ENCODE peak calls at places on chromosome 7, in six cellular contexts. S is mesendoderm, V is H9, D is neuronal stem cell, H is H1, Y is mesenchymal stem cell. W is an unnamed sample.

GRCh38 chr7:87234949-87235348 is 15.4 kb upstream of the TMEM243 start:
- DNase-seq in S (no peak), H (no peak), D (no peak), Y (peak), V (no peak), W (peak)

GRCh38 chr7:100386940-100387339 is 13.7 kb downstream of the PILRA start:
- DNase-seq in V (no peak), S (no peak), D (no peak), H (no peak), Y (no peak), W (no peak)

GRCh38 chr7:88835147-88835728 is 39.7 kb upstream of the TEX47 start:
- DNase-seq in Y (no peak), V (no peak), D (peak), H (peak), S (peak), W (no peak)

GRCh38 chr7:138468244-138469123 is 8.4 kb downstream of the TRIM24 start:
- DNase-seq in S (no peak), Y (no peak), H (no peak), D (no peak), V (no peak), W (peak)

GRCh38 chr7:31857178-31857577 is 170.2 kb downstream of the PPP1R17 start:
- DNase-seq in S (no peak), Y (no peak), V (no peak), D (no peak), H (no peak), W (no peak)

GRCh38 chr7:154774303-154774702 is 228.6 kb downstream of the PAXIP1 start:
- DNase-seq in S (no peak), D (no peak), V (no peak), H (no peak), Y (no peak), W (no peak)

GRCh38 chr7:14446829-14447228 is 455.7 kb downstream of the DGKB start:
- DNase-seq in S (no peak), V (peak), D (no peak), H (no peak), Y (no peak), W (no peak)

GRCh38 chr7:130037703-130038102 is 13.5 kb downstream of the ZC3HC1 start:
- DNase-seq in H (no peak), D (no peak), S (no peak), Y (peak), V (no peak), W (peak)

GRCh38 chr7:70383947-70384475 is 747.9 kb upstream of the GALNT17 start:
- DNase-seq in H (no peak), D (no peak), Y (no peak), S (no peak), V (no peak), W (no peak)

GRCh38 chr7:87564290-87564963 is 36.3 kb downstream of the ABCB1 start:
- DNase-seq in H (peak), S (peak), Y (peak), V (peak), D (peak), W (no peak)

GRCh38 chr7:80309971-80310549 is 175.4 kb downstream of the GNAI1 start:
- DNase-seq in S (no peak), Y (no peak), H (no peak), V (no peak), D (no peak), W (no peak)

GRCh38 chr7:12757443-12757842 is 70.0 kb downstream of the ARL4A start:
- DNase-seq in V (no peak), S (no peak), D (no peak), H (no peak), Y (peak), W (peak)

GRCh38 chr7:110870926-110871325 is 220.0 kb upstream of the LRRN3 start:
- DNase-seq in S (peak), V (no peak), H (no peak), Y (no peak), D (no peak), W (no peak)

GRCh38 chr7:1121476-1121875 is 33.6 kb downstream of the GPER1 start:
- DNase-seq in D (no peak), V (no peak), Y (no peak), S (no peak), H (no peak), W (no peak)

GRCh38 chr7:149790146-149790548 is 16.8 kb upstream of the ZNF467 start:
- DNase-seq in H (no peak), Y (peak), D (no peak), V (peak), S (peak), W (no peak)

GRCh38 chr7:99644436-99644835 is 27.7 kb downstream of the ZSCAN25 start:
- DNase-seq in H (no peak), V (no peak), D (no peak), S (no peak), Y (no peak), W (no peak)

GRCh38 chr7:19333706-19334105 is 188.5 kb upstream of the FERD3L start:
- DNase-seq in D (no peak), Y (no peak), S (no peak), V (no peak), H (no peak), W (no peak)

GRCh38 chr7:105512415-105512814 is 9.7 kb downstream of the PUS7 start:
- DNase-seq in H (no peak), S (no peak), D (no peak), V (no peak), Y (no peak), W (no peak)

GRCh38 chr7:7564323-7564780 is 2.3 kb upstream of the MIOS start:
- DNase-seq in S (peak), H (no peak), V (no peak), D (no peak), Y (peak), W (peak)

GRCh38 chr7:15963206-15963605 is 276.7 kb upstream of the MEOX2 start:
- DNase-seq in H (no peak), Y (no peak), S (no peak), D (no peak), V (no peak), W (no peak)

GRCh38 chr7:122628651-122629411 is 70.1 kb downstream of the RNF133 start:
- DNase-seq in V (no peak), Y (no peak), D (no peak), H (no peak), S (no peak), W (no peak)

GRCh38 chr7:135273581-135273980 is 39.9 kb downstream of the STRA8 start:
- DNase-seq in D (no peak), V (peak), Y (no peak), S (no peak), H (no peak), W (no peak)

GRCh38 chr7:33624172-33624571 is 281.2 kb upstream of the BMPER start:
- DNase-seq in Y (no peak), H (no peak), D (no peak), V (no peak), S (no peak), W (no peak)

GRCh38 chr7:117389871-117390270 is 37.4 kb downstream of the ASZ1 start:
- DNase-seq in S (no peak), H (no peak), Y (no peak), V (no peak), D (no peak), W (no peak)

GRCh38 chr7:150946826-150947750 is 31.0 kb downstream of the KCNH2 start:
- DNase-seq in S (no peak), Y (no peak), D (no peak), H (no peak), V (peak), W (no peak)

GRCh38 chr7:78037603-78038002 is 239.0 kb downstream of the PHTF2 start:
- DNase-seq in H (no peak), Y (peak), S (no peak), D (no peak), V (no peak), W (no peak)

GRCh38 chr7:78038465-78039080 is 240.0 kb downstream of the PHTF2 start:
- DNase-seq in H (no peak), V (no peak), D (no peak), S (no peak), Y (no peak), W (no peak)

DNA sequence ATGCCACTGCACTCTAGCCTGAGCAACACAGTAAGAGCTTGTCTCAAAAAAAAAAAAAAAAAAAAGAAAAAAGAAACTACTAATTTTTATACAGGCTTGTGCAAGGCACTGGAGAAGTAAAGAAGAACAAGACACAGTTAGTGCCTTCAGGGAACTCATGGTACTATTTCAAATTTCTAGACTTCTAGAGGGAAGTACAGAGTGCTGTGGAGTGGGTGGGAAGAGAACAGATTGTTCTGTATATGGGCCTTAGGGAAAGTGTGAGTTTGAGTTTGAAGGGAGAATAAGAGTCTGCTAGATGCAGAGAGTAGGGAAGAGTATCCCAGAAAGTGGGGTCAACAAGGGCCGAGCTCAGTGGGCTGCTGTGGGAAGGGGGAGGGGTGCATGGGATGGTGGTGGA is 234.9 kb downstream of the PHTF2 start:
- DNase-seq in Y (no peak), H (no peak), S (no peak), V (no peak), D (no peak), W (no peak)
- H3K23ac ChIP-seq in Y (no peak), H (no peak), S (no peak), V (no peak), D (no peak), W (no peak)

DNA sequence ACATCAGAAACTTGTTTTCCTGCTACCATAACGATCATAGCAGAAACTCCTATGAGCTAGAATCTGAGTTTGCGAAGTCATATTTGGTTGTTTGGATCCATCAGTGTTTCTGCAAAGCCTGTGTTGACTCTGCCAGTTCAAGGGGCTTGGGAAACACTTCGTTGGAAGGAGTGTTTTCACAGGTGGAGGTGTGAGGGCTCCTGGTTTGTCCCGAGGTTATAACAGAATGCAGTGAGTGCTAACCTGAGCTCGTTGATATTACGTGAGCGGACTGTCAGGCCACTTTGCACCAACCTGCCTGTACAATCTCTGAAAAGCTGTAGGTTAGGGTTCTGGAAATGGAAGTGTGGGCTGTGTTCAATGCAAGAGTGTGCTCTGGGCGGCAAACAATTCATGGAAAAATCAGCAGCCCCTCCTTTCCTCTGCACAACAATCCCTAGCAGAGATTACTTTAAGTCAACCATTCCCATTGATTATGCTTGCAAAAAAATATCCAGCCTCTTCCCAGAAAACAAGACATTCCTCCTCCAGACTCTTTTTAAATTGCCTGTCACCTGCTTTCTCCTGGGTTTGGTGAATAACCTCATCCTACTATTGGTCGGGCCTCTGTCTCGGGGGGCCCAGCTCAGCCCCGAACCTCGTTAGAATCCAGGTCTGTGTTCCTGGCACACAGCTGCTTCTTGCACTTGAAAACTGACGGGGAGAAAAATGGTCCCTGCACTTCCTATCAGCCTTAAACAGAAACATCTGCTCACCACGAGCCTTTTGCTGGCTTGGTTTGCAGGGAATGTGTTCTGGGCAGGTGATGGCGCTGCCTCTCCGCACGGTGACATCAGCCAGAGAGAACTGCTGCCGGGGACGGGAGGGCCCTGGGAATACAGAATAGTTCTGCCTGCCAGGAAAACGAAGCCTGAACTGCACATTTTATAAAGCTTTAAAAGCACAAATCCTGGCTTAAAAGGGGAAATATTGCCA is 622.2 kb downstream of the TYW1 start:
- DNase-seq in V (peak), D (no peak), H (peak), S (peak), Y (no peak), W (no peak)
- H3K27ac ChIP-seq in V (no peak), D (no peak), H (no peak), S (no peak), Y (no peak), W (no peak)

DNA sequence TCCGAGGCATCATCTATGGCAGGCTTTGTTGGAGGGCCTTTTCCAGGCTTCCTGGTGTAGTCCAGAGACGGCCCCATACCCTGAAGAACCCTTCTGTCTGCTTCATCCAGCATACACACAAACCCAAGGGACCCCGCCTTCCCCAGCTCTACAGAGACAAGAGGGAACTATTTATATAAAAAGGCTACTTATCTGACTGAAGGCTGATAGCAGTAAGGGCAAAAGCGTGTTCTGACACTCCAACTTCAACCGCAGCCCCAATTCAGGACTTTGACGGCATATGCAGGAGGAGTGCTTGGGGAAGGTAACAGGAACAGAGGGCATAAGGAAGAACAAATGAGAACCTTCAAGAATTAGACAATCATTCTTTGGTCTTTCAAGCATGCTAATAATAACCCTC is 21.0 kb downstream of the GNA12 start:
- DNase-seq in Y (no peak), V (no peak), S (no peak), D (no peak), H (no peak), W (no peak)
- H3K4ac ChIP-seq in Y (no peak), V (no peak), S (no peak), D (no peak), H (peak), W (peak)

DNA sequence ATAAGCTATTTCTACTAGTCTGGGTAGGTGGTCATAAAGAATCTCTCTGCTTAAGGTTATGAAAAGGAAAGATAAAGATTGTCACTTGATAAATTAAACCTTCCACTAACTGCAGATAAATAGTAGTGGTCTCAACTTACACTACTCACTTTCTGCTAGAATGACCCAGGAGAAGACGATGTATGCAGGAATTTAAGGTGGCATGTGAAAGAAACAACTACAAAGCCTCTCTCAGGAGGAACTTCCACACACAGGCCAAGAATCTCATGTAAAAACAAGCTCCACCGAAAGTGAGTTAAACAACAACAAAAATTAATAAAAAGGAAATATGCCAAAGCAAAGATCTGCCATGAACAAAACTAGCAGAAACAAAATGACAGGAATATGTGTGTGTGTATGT is 165.4 kb downstream of the CDC14C start:
- DNase-seq in V (no peak), H (no peak), S (peak), Y (no peak), D (no peak), W (no peak)
- H3K23ac ChIP-seq in V (no peak), H (no peak), S (no peak), Y (no peak), D (no peak), W (no peak)

GRCh38 chr7:76347710-76348109 is 11.1 kb downstream of the YWHAG start:
- DNase-seq in Y (no peak), V (no peak), S (no peak), H (no peak), D (no peak), W (no peak)

GRCh38 chr7:76343294-76343930 is 15.4 kb downstream of the YWHAG start:
- DNase-seq in D (no peak), S (no peak), H (no peak), V (no peak), Y (no peak), W (peak)

GRCh38 chr7:76343931-76344321 is 14.9 kb downstream of the YWHAG start:
- DNase-seq in S (no peak), D (no peak), H (no peak), Y (no peak), V (no peak), W (no peak)

GRCh38 chr7:76346778-76347177 is 12.0 kb downstream of the YWHAG start:
- DNase-seq in S (no peak), V (no peak), D (no peak), Y (peak), H (no peak), W (no peak)

DNA sequence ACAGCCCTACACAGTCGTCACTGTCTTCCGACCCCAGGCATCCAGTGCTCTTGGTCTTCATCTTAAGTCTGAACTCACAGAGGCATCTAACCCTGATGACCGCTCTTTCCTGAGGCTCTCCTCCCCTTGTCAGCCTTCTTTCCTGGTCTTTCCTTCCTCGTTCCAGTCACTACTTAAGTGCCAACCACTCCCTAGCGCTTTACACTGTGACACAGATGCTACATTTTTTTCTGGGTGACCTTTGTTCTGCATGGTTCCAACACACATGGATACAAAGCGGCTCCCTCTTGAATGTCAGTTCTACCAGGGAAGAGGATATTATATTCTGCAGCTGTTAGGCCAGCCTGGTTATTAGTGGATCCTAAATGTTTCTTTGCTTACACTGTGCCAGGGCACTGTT is 12.7 kb downstream of the YWHAG start:
- DNase-seq in S (no peak), D (no peak), V (no peak), Y (no peak), H (no peak), W (no peak)
- H3K27ac ChIP-seq in S (no peak), D (no peak), V (no peak), Y (no peak), H (no peak), W (no peak)

GRCh38 chr7:92131764-92132330 is 2.4 kb downstream of the CYP51A1 start:
- DNase-seq in V (no peak), H (no peak), Y (no peak), D (no peak), S (no peak), W (no peak)
- H3K4ac ChIP-seq in V (no peak), H (no peak), Y (no peak), D (no peak), S (no peak), W (no peak)

DNA sequence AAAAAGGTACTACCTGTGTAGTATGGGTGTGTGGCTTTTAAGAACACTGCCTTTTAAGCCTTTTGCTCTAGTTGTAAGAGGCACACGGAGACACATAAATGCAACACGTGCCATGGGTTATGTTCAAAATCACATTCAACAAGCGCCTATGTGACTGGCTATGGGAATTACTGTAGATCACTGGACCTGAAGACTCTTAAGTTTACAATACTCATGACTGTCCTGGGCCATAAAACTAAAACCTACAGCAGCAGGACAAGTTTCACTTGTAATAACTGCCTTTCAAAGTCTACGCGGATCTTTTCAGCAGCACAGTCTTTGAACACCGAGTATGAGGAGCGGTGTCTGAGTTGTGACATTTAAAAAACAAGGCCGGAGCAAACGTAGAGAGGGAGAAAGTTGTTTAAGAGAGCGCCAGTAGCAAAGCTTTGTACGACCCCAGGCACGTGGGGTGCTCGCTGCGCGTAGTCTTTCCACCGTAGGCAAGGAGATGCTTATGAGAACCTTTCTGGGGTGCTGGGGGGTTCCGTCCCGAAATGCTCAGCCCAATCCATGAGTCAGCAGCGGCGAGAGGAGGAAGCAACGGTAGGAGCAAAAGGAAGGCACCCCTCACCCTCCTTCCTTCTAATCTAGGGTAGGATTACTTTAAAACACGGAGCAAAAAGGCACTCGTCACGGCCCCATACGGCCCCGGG is 662 bp downstream of the DNAJC2 start:
- DNase-seq in D (no peak), V (no peak), H (no peak), Y (peak), S (peak), W (peak)
- H3K23ac ChIP-seq in D (peak), V (no peak), H (no peak), Y (no peak), S (no peak), W (peak)

GRCh38 chr7:76292206-76292573 is 10.3 kb upstream of the HSPB1 start:
- DNase-seq in S (no peak), Y (peak), H (no peak), V (no peak), D (no peak), W (no peak)

GRCh38 chr7:76291346-76292205 is 10.9 kb upstream of the HSPB1 start:
- DNase-seq in D (peak), Y (peak), V (peak), H (peak), S (peak), W (peak)

GRCh38 chr7:76294344-76295024 is 8.0 kb upstream of the HSPB1 start:
- DNase-seq in S (peak), D (no peak), V (peak), Y (peak), H (no peak), W (peak)

GRCh38 chr7:76296743-76297740 is 5.4 kb upstream of the HSPB1 start:
- DNase-seq in D (no peak), Y (peak), H (no peak), S (no peak), V (no peak), W (peak)

DNA sequence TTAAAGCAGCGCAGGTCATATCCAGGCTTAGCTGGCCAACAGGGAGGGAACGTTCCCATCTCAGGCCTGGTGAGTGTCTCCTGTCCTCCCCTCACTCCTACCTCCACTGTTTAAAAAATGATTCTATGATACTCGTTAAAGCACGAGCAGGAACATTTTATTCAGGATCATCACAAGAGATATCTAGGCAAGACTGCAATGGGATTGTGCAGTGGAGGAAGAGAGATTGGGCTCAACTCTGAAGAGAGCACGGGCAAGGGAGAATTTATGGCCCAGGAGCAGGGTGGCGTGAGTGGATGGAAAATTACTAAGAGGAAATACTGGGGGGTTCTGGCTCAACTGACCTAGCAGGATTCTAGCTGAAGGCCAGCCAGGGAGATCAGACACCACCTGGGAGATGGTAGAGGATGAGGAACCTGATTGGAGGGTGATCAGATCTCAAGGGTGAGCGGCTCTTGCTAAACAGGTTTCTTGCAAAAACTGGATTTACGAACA is 9.0 kb upstream of the HSPB1 start:
- DNase-seq in S (no peak), H (no peak), Y (no peak), D (no peak), V (no peak), W (no peak)
- H3K27ac ChIP-seq in S (no peak), H (no peak), Y (no peak), D (no peak), V (no peak), W (peak)